ENCODE peak calls at places on chromosome 13, in four cellular contexts. T is uterus; W is stimulated activated CD4-positive, alpha-beta T cell treated with anti-CD3 and anti-CD28 coated beads, Interleukin-15, amount 100 ng/mL, for 24 hours; D is pancreas. Q is an unnamed sample.

GRCh38 chr13:79830945-79831344 is 350.0 kb downstream of the NDFIP2 start:
- DNase-seq in T (no peak), D (no peak), W (no peak), Q (no peak)

GRCh38 chr13:47555235-47555634 is 445.8 kb downstream of the SUCLA2 start:
- DNase-seq in T (no peak), D (no peak), W (no peak), Q (no peak)

GRCh38 chr13:93233997-93234416 is 7.4 kb downstream of the GPC6 start:
- DNase-seq in W (no peak), T (no peak), D (no peak), Q (no peak)

GRCh38 chr13:50608357-50608756 is 235.1 kb downstream of the DLEU7 start:
- DNase-seq in W (no peak), D (no peak), T (peak; percentile 47), Q (no peak)

GRCh38 chr13:21625366-21625765 is 21.4 kb upstream of the MICU2 start:
- DNase-seq in D (no peak), W (no peak), T (no peak), Q (peak; percentile 8)

GRCh38 chr13:26602783-26603182 is 45.3 kb downstream of the WASF3 start:
- DNase-seq in T (no peak), D (no peak), W (no peak), Q (no peak)

GRCh38 chr13:29676941-29677452 is 81.5 kb upstream of the SLC7A1 start:
- DNase-seq in D (no peak), W (no peak), T (no peak), Q (peak; percentile 62)

GRCh38 chr13:68380041-68380973 is 1150.2 kb upstream of the PCDH9 start:
- DNase-seq in W (no peak), T (no peak), D (no peak), Q (no peak)

GRCh38 chr13:27522847-27523246 is 72.5 kb upstream of the MTIF3 start:
- DNase-seq in D (no peak), W (no peak), T (no peak), Q (no peak)

GRCh38 chr13:111947026-111947810 is 119.7 kb upstream of the SOX1 start:
- DNase-seq in D (no peak), T (no peak), W (no peak), Q (no peak)

GRCh38 chr13:46182491-46182877 is 507 bp upstream of the LCP1 start:
- DNase-seq in T (no peak), W (no peak), D (no peak), Q (no peak)

GRCh38 chr13:33285420-33286124 is at the start of gene STARD13:
- DNase-seq in T (peak; percentile 94), D (peak; percentile 94), W (peak; percentile 30), Q (peak; percentile 97)

GRCh38 chr13:99280166-99280565 is 22.0 kb upstream of the GPR18 start:
- DNase-seq in T (no peak), D (no peak), W (no peak), Q (no peak)

GRCh38 chr13:47298506-47298905 is 401.7 kb upstream of the HTR2A start:
- DNase-seq in T (no peak), W (no peak), D (no peak), Q (no peak)

GRCh38 chr13:51291341-51291740 is 48.1 kb upstream of the SERPINE3 start:
- DNase-seq in D (no peak), W (no peak), T (no peak), Q (no peak)

GRCh38 chr13:87331178-87331577 is 340.0 kb upstream of the SLITRK5 start:
- DNase-seq in W (no peak), D (no peak), T (no peak), Q (peak; percentile 85)

GRCh38 chr13:27362064-27362751 is 62.2 kb upstream of the GTF3A start:
- DNase-seq in W (peak; percentile 86), T (peak; percentile 84), D (peak; percentile 86), Q (peak; percentile 86)

GRCh38 chr13:100537951-100538462 is 50.6 kb downstream of the GGACT start:
- DNase-seq in W (no peak), D (no peak), T (no peak), Q (no peak)

GRCh38 chr13:78607409-78608253 is 4.3 kb upstream of the POU4F1 start:
- DNase-seq in T (no peak), D (no peak), W (no peak), Q (no peak)

GRCh38 chr13:53501387-53501786 is 472.8 kb downstream of the OLFM4 start:
- DNase-seq in T (no peak), W (no peak), D (no peak), Q (no peak)

GRCh38 chr13:81283561-81283960 is 942.6 kb upstream of the SPRY2 start:
- DNase-seq in T (no peak), W (no peak), D (no peak), Q (no peak)

GRCh38 chr13:28657784-28658538 is 969 bp upstream of the POMP start:
- DNase-seq in T (no peak), D (no peak), W (no peak), Q (no peak)

GRCh38 chr13:91406619-91407018 is 8.2 kb downstream of the GPC5 start:
- DNase-seq in T (no peak), D (no peak), W (peak; percentile 19), Q (no peak)

GRCh38 chr13:93235258-93236015 is 8.8 kb downstream of the GPC6 start:
- DNase-seq in T (no peak), W (no peak), D (no peak), Q (no peak)

GRCh38 chr13:39282400-39282972 is 244.2 kb downstream of the NHLRC3 start:
- DNase-seq in W (no peak), T (no peak), D (no peak), Q (no peak)

GRCh38 chr13:41723136-41723535 is 237.8 kb downstream of the VWA8 start:
- DNase-seq in W (no peak), D (no peak), T (no peak), Q (no peak)

GRCh38 chr13:40102854-40103253 is 447.4 kb downstream of the COG6 start:
- DNase-seq in D (no peak), W (peak; percentile 97), T (peak; percentile 32), Q (no peak)

GRCh38 chr13:94128430-94128829 is 351.1 kb downstream of the DCT start:
- DNase-seq in W (no peak), T (peak; percentile 21), D (no peak), Q (peak; percentile 51)

GRCh38 chr13:46759861-46760260 is 37.1 kb downstream of the ESD start:
- DNase-seq in T (no peak), W (no peak), D (no peak), Q (no peak)

GRCh38 chr13:109680288-109680687 is 106.1 kb downstream of the IRS2 start:
- DNase-seq in T (no peak), W (no peak), D (no peak), Q (no peak)

Q was measured in thyroid gland.